ENCODE peak calls at places on chromosomes 3 and 15, in six cellular contexts. One of them, this sample, is unnamed.

GRCh38 chr3:140629351-140630137 is 48.3 kb upstream of the TRIM42 start:
- DNase-seq in HepG2: peak; percentile 17
- DNase-seq in kidney: no peak
- DNase-seq in HFF-Myc: peak; percentile 31
- DNase-seq in B cell: no peak
- DNase-seq in activated B cell treated with CpG ODN at 0.5 μM for 24 hours: no peak
- DNase-seq in this sample: peak; percentile 71

GRCh38 chr3:152737021-152737908 is 97.7 kb upstream of the P2RY1 start:
- DNase-seq in HepG2: no peak
- DNase-seq in kidney: no peak
- DNase-seq in HFF-Myc: peak; percentile 2
- DNase-seq in B cell: no peak
- DNase-seq in activated B cell treated with CpG ODN at 0.5 μM for 24 hours: no peak
- DNase-seq in this sample: peak; percentile 81

GRCh38 chr3:156594229-156594683 is 39.3 kb upstream of the SSR3 start:
- DNase-seq in HepG2: peak; percentile 59
- DNase-seq in kidney: no peak
- DNase-seq in HFF-Myc: no peak
- DNase-seq in B cell: no peak
- DNase-seq in activated B cell treated with CpG ODN at 0.5 μM for 24 hours: no peak
- DNase-seq in this sample: peak; percentile 35

GRCh38 chr3:188656196-188656982 is 502.4 kb downstream of the LPP start:
- DNase-seq in HepG2: no peak
- DNase-seq in kidney: no peak
- DNase-seq in HFF-Myc: no peak
- DNase-seq in B cell: no peak
- DNase-seq in activated B cell treated with CpG ODN at 0.5 μM for 24 hours: no peak
- DNase-seq in this sample: no peak

GRCh38 chr15:22904736-22905135 is 66.3 kb downstream of the NIPA2 start:
- DNase-seq in HepG2: no peak
- DNase-seq in kidney: no peak
- DNase-seq in HFF-Myc: no peak
- DNase-seq in B cell: no peak
- DNase-seq in activated B cell treated with CpG ODN at 0.5 μM for 24 hours: no peak
- DNase-seq in this sample: no peak

GRCh38 chr3:183555541-183556081 is at the start of gene KLHL6:
- DNase-seq in HepG2: no peak
- DNase-seq in kidney: peak; percentile 78
- DNase-seq in HFF-Myc: no peak
- DNase-seq in B cell: peak; percentile 74
- DNase-seq in activated B cell treated with CpG ODN at 0.5 μM for 24 hours: peak; percentile 51
- DNase-seq in this sample: no peak

GRCh38 chr15:41934843-41935242 is 37.5 kb downstream of the EHD4 start:
- DNase-seq in HepG2: no peak
- DNase-seq in kidney: no peak
- DNase-seq in HFF-Myc: no peak
- DNase-seq in B cell: no peak
- DNase-seq in activated B cell treated with CpG ODN at 0.5 μM for 24 hours: peak; percentile 27
- DNase-seq in this sample: no peak

GRCh38 chr15:82854554-82854953 is 45.1 kb downstream of the WHAMM start:
- DNase-seq in HepG2: no peak
- DNase-seq in kidney: no peak
- DNase-seq in HFF-Myc: no peak
- DNase-seq in B cell: no peak
- DNase-seq in activated B cell treated with CpG ODN at 0.5 μM for 24 hours: no peak
- DNase-seq in this sample: no peak

GRCh38 chr3:194772241-194773000 is 86.7 kb downstream of the FAM43A start:
- DNase-seq in HepG2: no peak
- DNase-seq in kidney: no peak
- DNase-seq in HFF-Myc: no peak
- DNase-seq in B cell: no peak
- DNase-seq in activated B cell treated with CpG ODN at 0.5 μM for 24 hours: no peak
- DNase-seq in this sample: no peak

GRCh38 chr15:96444865-96445264 is 114.4 kb downstream of the NR2F2 start:
- DNase-seq in HepG2: no peak
- DNase-seq in kidney: no peak
- DNase-seq in HFF-Myc: no peak
- DNase-seq in B cell: no peak
- DNase-seq in activated B cell treated with CpG ODN at 0.5 μM for 24 hours: no peak
- DNase-seq in this sample: no peak

GRCh38 chr3:139634236-139634635 is 43.5 kb downstream of the NMNAT3 start:
- DNase-seq in HepG2: no peak
- DNase-seq in kidney: no peak
- DNase-seq in HFF-Myc: peak; percentile 33
- DNase-seq in B cell: no peak
- DNase-seq in activated B cell treated with CpG ODN at 0.5 μM for 24 hours: no peak
- DNase-seq in this sample: no peak

GRCh38 chr15:55170361-55170760 is 26.4 kb downstream of the RSL24D1 start:
- DNase-seq in HepG2: no peak
- DNase-seq in kidney: no peak
- DNase-seq in HFF-Myc: no peak
- DNase-seq in B cell: no peak
- DNase-seq in activated B cell treated with CpG ODN at 0.5 μM for 24 hours: no peak
- DNase-seq in this sample: no peak

GRCh38 chr3:104214937-104215336 is 1151.8 kb upstream of the ALCAM start:
- DNase-seq in HepG2: no peak
- DNase-seq in kidney: no peak
- DNase-seq in HFF-Myc: no peak
- DNase-seq in B cell: no peak
- DNase-seq in activated B cell treated with CpG ODN at 0.5 μM for 24 hours: no peak
- DNase-seq in this sample: peak; percentile 1

DNA sequence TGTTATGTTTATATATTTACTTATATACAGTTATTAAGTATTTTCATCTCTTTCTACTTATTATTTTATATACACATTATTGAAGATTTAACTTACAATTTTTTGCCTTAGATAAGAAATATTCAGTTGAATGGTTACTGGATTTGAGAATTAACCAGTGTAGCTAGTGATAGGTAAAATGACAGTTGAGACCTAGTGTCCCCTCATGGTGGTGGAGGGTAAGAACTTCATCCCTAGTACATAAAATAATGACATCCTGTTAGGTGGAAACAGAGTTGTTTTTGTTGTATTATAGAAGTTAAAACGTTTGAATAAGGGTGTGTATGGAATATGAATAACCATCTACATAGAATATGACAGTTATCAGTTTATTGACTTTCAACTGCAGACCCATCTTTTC is 1152.4 kb upstream of the ALCAM start:
- DNase-seq in HepG2: no peak
- DNase-seq in kidney: no peak
- DNase-seq in HFF-Myc: no peak
- DNase-seq in B cell: no peak
- DNase-seq in activated B cell treated with CpG ODN at 0.5 μM for 24 hours: no peak
- DNase-seq in this sample: no peak
- TF ChIP-seq CTCF in HepG2: no peak
- TF ChIP-seq CTCF in kidney: no peak
- TF ChIP-seq CTCF in HFF-Myc: no peak
- TF ChIP-seq CTCF in B cell: no peak
- TF ChIP-seq CTCF in activated B cell treated with CpG ODN at 0.5 μM for 24 hours: no peak
- TF ChIP-seq CTCF in this sample: no peak

GRCh38 chr15:48963524-48964113 is at the start of gene SHC4:
- DNase-seq in HepG2: peak; percentile 24
- DNase-seq in kidney: peak; percentile 82
- DNase-seq in HFF-Myc: peak; percentile 69
- DNase-seq in B cell: no peak
- DNase-seq in activated B cell treated with CpG ODN at 0.5 μM for 24 hours: no peak
- DNase-seq in this sample: peak; percentile 37
- TF ChIP-seq CTCF in HepG2: peak; percentile 37
- TF ChIP-seq CTCF in kidney: no peak
- TF ChIP-seq CTCF in HFF-Myc: peak; percentile 30
- TF ChIP-seq CTCF in B cell: no peak
- TF ChIP-seq CTCF in activated B cell treated with CpG ODN at 0.5 μM for 24 hours: no peak
- TF ChIP-seq CTCF in this sample: no peak

GRCh38 chr3:58288011-58288728 is 17.9 kb upstream of the RPP14 start:
- DNase-seq in HepG2: peak; percentile 51
- DNase-seq in kidney: no peak
- DNase-seq in HFF-Myc: no peak
- DNase-seq in B cell: no peak
- DNase-seq in activated B cell treated with CpG ODN at 0.5 μM for 24 hours: no peak
- DNase-seq in this sample: no peak
- TF ChIP-seq CTCF in HepG2: peak; percentile 17
- TF ChIP-seq CTCF in kidney: no peak
- TF ChIP-seq CTCF in HFF-Myc: peak; percentile 15
- TF ChIP-seq CTCF in B cell: no peak
- TF ChIP-seq CTCF in activated B cell treated with CpG ODN at 0.5 μM for 24 hours: no peak
- TF ChIP-seq CTCF in this sample: no peak

GRCh38 chr3:105878061-105878460 is 9.2 kb upstream of the CBLB start:
- DNase-seq in HepG2: no peak
- DNase-seq in kidney: no peak
- DNase-seq in HFF-Myc: no peak
- DNase-seq in B cell: no peak
- DNase-seq in activated B cell treated with CpG ODN at 0.5 μM for 24 hours: no peak
- DNase-seq in this sample: no peak
- TF ChIP-seq CTCF in HepG2: no peak
- TF ChIP-seq CTCF in kidney: no peak
- TF ChIP-seq CTCF in HFF-Myc: no peak
- TF ChIP-seq CTCF in B cell: no peak
- TF ChIP-seq CTCF in activated B cell treated with CpG ODN at 0.5 μM for 24 hours: no peak
- TF ChIP-seq CTCF in this sample: no peak

DNA sequence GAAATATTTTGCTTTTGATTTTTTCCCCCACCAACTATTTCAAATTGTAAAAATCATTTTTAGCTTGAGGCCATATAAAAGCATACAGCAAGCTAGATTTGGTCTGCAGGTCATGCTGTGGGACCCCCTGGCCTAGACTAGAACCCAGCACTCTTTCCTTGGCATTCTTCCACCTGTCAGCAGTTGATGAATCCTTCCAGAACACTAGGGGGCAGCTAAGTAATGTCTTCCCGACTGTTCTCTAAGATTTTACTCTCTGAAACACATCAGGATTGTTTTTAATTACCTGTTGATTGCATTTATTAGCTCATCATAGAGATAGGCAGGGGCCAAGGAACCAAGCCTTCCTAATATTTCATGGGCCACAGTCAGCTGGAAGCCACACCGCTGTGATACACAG is 174.5 kb downstream of the CACNA1D start:
- DNase-seq in HepG2: no peak
- DNase-seq in kidney: no peak
- DNase-seq in HFF-Myc: no peak
- DNase-seq in B cell: no peak
- DNase-seq in activated B cell treated with CpG ODN at 0.5 μM for 24 hours: no peak
- DNase-seq in this sample: no peak
- TF ChIP-seq CTCF in HepG2: peak; percentile 49
- TF ChIP-seq CTCF in kidney: peak; percentile 6
- TF ChIP-seq CTCF in HFF-Myc: peak; percentile 33
- TF ChIP-seq CTCF in B cell: no peak
- TF ChIP-seq CTCF in activated B cell treated with CpG ODN at 0.5 μM for 24 hours: no peak
- TF ChIP-seq CTCF in this sample: no peak

DNA sequence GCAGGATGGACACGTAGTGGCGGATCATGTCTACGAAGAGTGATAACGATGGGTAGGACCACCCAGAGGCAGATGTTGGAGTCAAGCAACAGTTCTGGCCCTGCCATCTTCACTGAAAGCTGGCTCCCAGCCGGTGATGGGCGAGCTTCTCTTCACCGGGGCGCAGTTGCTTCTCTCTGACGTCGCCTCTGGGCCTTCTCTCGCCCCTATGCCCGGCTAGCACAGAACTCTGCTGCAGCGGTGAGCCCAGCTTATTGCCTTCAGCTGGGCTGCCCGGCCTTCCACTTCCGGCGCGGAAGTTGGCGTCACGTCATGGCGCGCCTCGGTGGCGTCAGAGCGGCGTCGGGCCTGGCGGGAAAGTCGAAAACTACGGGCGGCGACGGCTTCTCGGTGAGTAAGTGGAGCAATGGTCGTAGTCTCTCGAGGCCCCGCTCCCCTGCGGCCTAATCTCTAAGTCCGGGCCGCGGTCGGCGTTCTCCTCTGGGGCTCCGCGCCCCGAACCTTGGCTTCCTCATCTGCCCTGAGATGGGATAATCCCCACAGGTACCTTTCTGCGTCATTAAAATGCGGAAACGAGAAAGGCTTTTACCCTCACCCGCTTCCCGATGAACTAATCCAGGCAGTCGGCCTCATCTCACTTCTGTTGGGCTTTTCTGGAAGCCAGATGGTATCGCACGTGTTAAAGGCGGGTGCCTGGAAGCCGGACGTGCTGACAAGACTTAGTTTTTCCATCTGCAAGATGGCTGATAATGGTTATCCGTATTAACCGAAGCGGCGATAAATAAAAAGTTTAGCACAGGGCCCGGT is at the start of gene FANCD2:
- DNase-seq in HepG2: peak; percentile 72
- DNase-seq in kidney: peak; percentile 96
- DNase-seq in HFF-Myc: no peak
- DNase-seq in B cell: peak; percentile 91
- DNase-seq in activated B cell treated with CpG ODN at 0.5 μM for 24 hours: peak; percentile 97
- DNase-seq in this sample: peak; percentile 91
- TF ChIP-seq CTCF in HepG2: no peak
- TF ChIP-seq CTCF in kidney: peak; percentile 16
- TF ChIP-seq CTCF in HFF-Myc: no peak
- TF ChIP-seq CTCF in B cell: no peak
- TF ChIP-seq CTCF in activated B cell treated with CpG ODN at 0.5 μM for 24 hours: no peak
- TF ChIP-seq CTCF in this sample: no peak

DNA sequence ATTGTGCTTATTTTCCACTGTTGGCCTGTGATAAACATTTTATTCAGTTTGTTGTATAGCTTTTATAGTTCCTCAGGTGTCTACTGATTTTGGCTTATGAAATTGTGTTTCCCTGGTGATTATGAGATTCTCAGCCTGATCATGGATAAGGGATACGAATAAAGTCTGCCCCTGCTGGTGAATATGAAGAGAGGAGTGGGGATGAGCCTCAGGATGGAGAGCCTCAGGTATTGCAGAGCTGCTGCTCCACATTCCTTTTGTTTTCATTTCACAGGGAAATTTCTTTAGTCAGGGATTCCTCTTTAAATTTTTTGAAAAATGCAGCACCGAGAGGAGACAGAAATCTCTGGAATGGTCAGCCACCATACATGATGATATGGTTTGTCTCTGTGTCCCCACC is 14.7 kb upstream of the RAB6B start:
- DNase-seq in HepG2: no peak
- DNase-seq in kidney: no peak
- DNase-seq in HFF-Myc: no peak
- DNase-seq in B cell: no peak
- DNase-seq in activated B cell treated with CpG ODN at 0.5 μM for 24 hours: no peak
- DNase-seq in this sample: no peak
- TF ChIP-seq CTCF in HepG2: no peak
- TF ChIP-seq CTCF in kidney: no peak
- TF ChIP-seq CTCF in HFF-Myc: peak; percentile 11
- TF ChIP-seq CTCF in B cell: no peak
- TF ChIP-seq CTCF in activated B cell treated with CpG ODN at 0.5 μM for 24 hours: no peak
- TF ChIP-seq CTCF in this sample: no peak